ENCODE peak calls at places on chromosomes 13 and 19, in four cellular contexts. X, Q, S and R are unnamed samples.

GRCh38 chr19:10603084-10603872 is 16.2 kb upstream of the AP1M2 start:
- DNase-seq in Q (no peak), X (no peak), S (no peak), R (no peak)

GRCh38 chr13:38686635-38687245 is at the start of gene FREM2:
- DNase-seq in Q (no peak), X (peak), S (peak), R (peak)

GRCh38 chr13:74101436-74101835 is 32.8 kb downstream of the KLF12 start:
- DNase-seq in Q (no peak), X (no peak), S (no peak), R (no peak)

GRCh38 chr19:5338661-5339469 is 1.7 kb downstream of the PTPRS start:
- DNase-seq in Q (no peak), X (no peak), S (no peak), R (no peak)

GRCh38 chr13:79799466-79799865 is 318.5 kb downstream of the NDFIP2 start:
- DNase-seq in Q (no peak), X (no peak), S (no peak), R (no peak)

GRCh38 chr19:19816679-19817078 is 4.9 kb downstream of the ZNF506 start:
- DNase-seq in Q (no peak), S (no peak), X (no peak), R (no peak)

GRCh38 chr19:48975947-48976847 is 11.1 kb downstream of the FTL start:
- DNase-seq in X (no peak), S (peak), Q (no peak), R (no peak)

GRCh38 chr13:108922108-108922507 is 292.7 kb downstream of the MYO16 start:
- DNase-seq in S (no peak), X (no peak), Q (no peak), R (no peak)